ENCODE peak calls at places on chromosomes 11 and 22, in six cellular contexts. S is nucleus accumbens; A is CD8-positive, alpha-beta memory T cell; Z is stimulated activated CD4-positive, alpha-beta T cell treated with anti-CD3 and anti-CD28 coated beads, Interleukin-4, amount 100 ng/mL, for 48 hours; B is NCI-H1092; U is ELR. O is an unnamed sample.

GRCh38 chr11:6850526-6850925 is 5.0 kb downstream of the OR10A5 start:
- DNase-seq in S (no peak), A (no peak), Z (no peak), B (no peak), U (peak), O (no peak)

GRCh38 chr11:60816590-60817157 is 25.2 kb upstream of the CCDC86 start:
- DNase-seq in S (no peak), A (no peak), Z (no peak), B (no peak), U (no peak), O (no peak)

GRCh38 chr11:43907028-43907966 is 26.7 kb downstream of the ALKBH3 start:
- DNase-seq in S (no peak), A (no peak), Z (no peak), B (no peak), U (no peak), O (no peak)

GRCh38 chr11:56906683-56907148 is 82.0 kb upstream of the OR5AK2 start:
- DNase-seq in S (no peak), A (no peak), Z (no peak), B (no peak), U (no peak), O (no peak)

GRCh38 chr22:40322061-40322460 is 24.2 kb upstream of the ADSL start:
- DNase-seq in S (no peak), A (no peak), Z (no peak), B (no peak), U (no peak), O (no peak)

GRCh38 chr11:76615950-76616349 is 54.6 kb downstream of the LRRC32 start:
- DNase-seq in S (no peak), A (no peak), Z (no peak), B (peak), U (no peak), O (no peak)

GRCh38 chr11:120413480-120413879 is 77.3 kb downstream of the ARHGEF12 start:
- DNase-seq in S (no peak), A (no peak), Z (no peak), B (no peak), U (peak), O (no peak)

GRCh38 chr11:14932447-14932846 is 39.7 kb downstream of the CALCA start:
- DNase-seq in S (no peak), A (no peak), Z (no peak), B (no peak), U (no peak), O (no peak)

GRCh38 chr11:111379500-111380136 is 543 bp upstream of the POU2AF1 start:
- DNase-seq in S (no peak), A (no peak), Z (no peak), B (no peak), U (no peak), O (no peak)

GRCh38 chr11:123505546-123506299 is 75.7 kb downstream of the GRAMD1B start:
- DNase-seq in S (peak), A (no peak), Z (no peak), B (peak), U (no peak), O (no peak)

GRCh38 chr11:70495351-70496310 is 97.3 kb downstream of the CTTN start:
- DNase-seq in S (no peak), A (no peak), Z (no peak), B (no peak), U (no peak), O (no peak)

GRCh38 chr11:110269996-110270395 is 26.4 kb downstream of the RDX start:
- DNase-seq in S (no peak), A (no peak), Z (no peak), B (no peak), U (no peak), O (no peak)

GRCh38 chr11:61704838-61705237 is 24.6 kb downstream of the DAGLA start:
- DNase-seq in S (no peak), A (no peak), Z (no peak), B (no peak), U (no peak), O (no peak)

GRCh38 chr11:7257744-7258143 is 6.0 kb downstream of the SYT9 start:
- DNase-seq in S (no peak), A (no peak), Z (no peak), B (no peak), U (no peak), O (no peak)

GRCh38 chr11:88359529-88359928 is 22.0 kb upstream of the CTSC start:
- DNase-seq in S (no peak), A (no peak), Z (no peak), B (no peak), U (no peak), O (no peak)

GRCh38 chr11:127074151-127074761 is 73.7 kb upstream of the KIRREL3 start:
- DNase-seq in S (peak), A (no peak), Z (no peak), B (peak), U (peak), O (peak)

GRCh38 chr11:102733232-102733875 is 8.6 kb upstream of the MMP8 start:
- DNase-seq in S (no peak), A (no peak), Z (peak), B (no peak), U (peak), O (no peak)

GRCh38 chr11:12044799-12045198 is 36.4 kb upstream of the DKK3 start:
- DNase-seq in S (no peak), A (no peak), Z (no peak), B (no peak), U (no peak), O (no peak)

GRCh38 chr11:44886765-44887164 is 63.9 kb downstream of the TP53I11 start:
- DNase-seq in S (no peak), A (no peak), Z (no peak), B (no peak), U (peak), O (no peak)

GRCh38 chr11:48029686-48030279 is 49.4 kb downstream of the PTPRJ start:
- DNase-seq in S (no peak), A (no peak), Z (no peak), B (no peak), U (no peak), O (no peak)

GRCh38 chr11:17927643-17928343 is 85.1 kb downstream of the SERGEF start:
- DNase-seq in S (no peak), A (no peak), Z (no peak), B (no peak), U (no peak), O (no peak)

GRCh38 chr11:68574308-68574707 is 110.0 kb upstream of the GAL start:
- DNase-seq in S (no peak), A (no peak), Z (no peak), B (no peak), U (peak), O (no peak)

GRCh38 chr11:60756307-60757032 is at the start of gene MS4A15:
- DNase-seq in S (no peak), A (no peak), Z (no peak), B (no peak), U (peak), O (no peak)

GRCh38 chr11:64164392-64165312 is 1.3 kb downstream of the MACROD1 start:
- DNase-seq in S (no peak), A (no peak), Z (no peak), B (no peak), U (peak), O (no peak)

GRCh38 chr11:133892126-133892525 is 46.8 kb upstream of the SPATA19 start:
- DNase-seq in S (no peak), A (no peak), Z (no peak), B (no peak), U (no peak), O (no peak)

O was measured in caudate nucleus.